ENCODE peak calls at places on chromosomes 7 and 10, in ten cellular contexts. One of them, this sample, is unnamed. For H3K4me1, the result is how much of the 10 kb centered on the place peaks cover.

GRCh38 chr7:142303650-142304049 is 45.8 kb upstream of the PRSS58 start:
- DNase-seq in endodermal cell: peak
- DNase-seq in GM23248: peak
- DNase-seq in heart right ventricle: no peak
- DNase-seq in heart left ventricle: no peak
- DNase-seq in CD8-positive, alpha-beta T cell: no peak
- DNase-seq in psoas muscle: no peak
- DNase-seq in colonic mucosa: no peak
- DNase-seq in hepatocyte: peak
- DNase-seq in naive thymus-derived CD4-positive, alpha-beta T cell: no peak
- DNase-seq in this sample: no peak

GRCh38 chr10:129741978-129742741 is 221.9 kb downstream of the EBF3 start:
- DNase-seq in endodermal cell: no peak
- DNase-seq in GM23248: no peak
- DNase-seq in heart right ventricle: no peak
- DNase-seq in heart left ventricle: no peak
- DNase-seq in CD8-positive, alpha-beta T cell: no peak
- DNase-seq in psoas muscle: no peak
- DNase-seq in colonic mucosa: peak
- DNase-seq in hepatocyte: no peak
- DNase-seq in naive thymus-derived CD4-positive, alpha-beta T cell: no peak
- DNase-seq in this sample: no peak

GRCh38 chr7:51138121-51139085 is 178.2 kb downstream of the COBL start:
- DNase-seq in endodermal cell: peak
- DNase-seq in GM23248: no peak
- DNase-seq in heart right ventricle: no peak
- DNase-seq in heart left ventricle: no peak
- DNase-seq in CD8-positive, alpha-beta T cell: no peak
- DNase-seq in psoas muscle: no peak
- DNase-seq in colonic mucosa: no peak
- DNase-seq in hepatocyte: no peak
- DNase-seq in naive thymus-derived CD4-positive, alpha-beta T cell: no peak
- DNase-seq in this sample: no peak

GRCh38 chr10:86658261-86658741 is 4.0 kb downstream of the OPN4 start:
- DNase-seq in endodermal cell: peak
- DNase-seq in GM23248: no peak
- DNase-seq in heart right ventricle: no peak
- DNase-seq in heart left ventricle: peak
- DNase-seq in CD8-positive, alpha-beta T cell: no peak
- DNase-seq in psoas muscle: peak
- DNase-seq in colonic mucosa: no peak
- DNase-seq in hepatocyte: no peak
- DNase-seq in naive thymus-derived CD4-positive, alpha-beta T cell: no peak
- DNase-seq in this sample: no peak

GRCh38 chr10:21217748-21218367 is 307.6 kb downstream of the SKIDA1 start:
- DNase-seq in endodermal cell: peak
- DNase-seq in GM23248: no peak
- DNase-seq in heart right ventricle: no peak
- DNase-seq in heart left ventricle: no peak
- DNase-seq in CD8-positive, alpha-beta T cell: no peak
- DNase-seq in psoas muscle: no peak
- DNase-seq in colonic mucosa: no peak
- DNase-seq in hepatocyte: no peak
- DNase-seq in naive thymus-derived CD4-positive, alpha-beta T cell: no peak
- DNase-seq in this sample: no peak

GRCh38 chr7:35725280-35725680 is 30.3 kb upstream of the HERPUD2 start:
- DNase-seq in endodermal cell: no peak
- DNase-seq in GM23248: no peak
- DNase-seq in heart right ventricle: no peak
- DNase-seq in heart left ventricle: peak
- DNase-seq in CD8-positive, alpha-beta T cell: peak
- DNase-seq in psoas muscle: no peak
- DNase-seq in colonic mucosa: no peak
- DNase-seq in hepatocyte: no peak
- DNase-seq in naive thymus-derived CD4-positive, alpha-beta T cell: no peak
- DNase-seq in this sample: no peak

GRCh38 chr7:25083201-25083600 is 41.9 kb downstream of the CYCS start:
- DNase-seq in endodermal cell: no peak
- DNase-seq in GM23248: no peak
- DNase-seq in heart right ventricle: no peak
- DNase-seq in heart left ventricle: no peak
- DNase-seq in CD8-positive, alpha-beta T cell: no peak
- DNase-seq in psoas muscle: no peak
- DNase-seq in colonic mucosa: no peak
- DNase-seq in hepatocyte: no peak
- DNase-seq in naive thymus-derived CD4-positive, alpha-beta T cell: no peak
- DNase-seq in this sample: no peak

GRCh38 chr10:124003070-124003419 is 90.4 kb downstream of the CHST15 start:
- DNase-seq in endodermal cell: no peak
- DNase-seq in GM23248: no peak
- DNase-seq in heart right ventricle: no peak
- DNase-seq in heart left ventricle: no peak
- DNase-seq in CD8-positive, alpha-beta T cell: no peak
- DNase-seq in psoas muscle: no peak
- DNase-seq in colonic mucosa: peak
- DNase-seq in hepatocyte: no peak
- DNase-seq in naive thymus-derived CD4-positive, alpha-beta T cell: no peak
- DNase-seq in this sample: no peak

GRCh38 chr7:94094298-94094697 is 90.1 kb upstream of the BET1 start:
- DNase-seq in endodermal cell: no peak
- DNase-seq in GM23248: no peak
- DNase-seq in heart right ventricle: no peak
- DNase-seq in heart left ventricle: no peak
- DNase-seq in CD8-positive, alpha-beta T cell: no peak
- DNase-seq in psoas muscle: no peak
- DNase-seq in colonic mucosa: no peak
- DNase-seq in hepatocyte: no peak
- DNase-seq in naive thymus-derived CD4-positive, alpha-beta T cell: no peak
- DNase-seq in this sample: no peak

GRCh38 chr7:129702761-129703338 is 91.3 kb downstream of the NRF1 start:
- DNase-seq in endodermal cell: no peak
- DNase-seq in GM23248: no peak
- DNase-seq in heart right ventricle: no peak
- DNase-seq in heart left ventricle: no peak
- DNase-seq in CD8-positive, alpha-beta T cell: no peak
- DNase-seq in psoas muscle: no peak
- DNase-seq in colonic mucosa: no peak
- DNase-seq in hepatocyte: no peak
- DNase-seq in naive thymus-derived CD4-positive, alpha-beta T cell: no peak
- DNase-seq in this sample: no peak

DNA sequence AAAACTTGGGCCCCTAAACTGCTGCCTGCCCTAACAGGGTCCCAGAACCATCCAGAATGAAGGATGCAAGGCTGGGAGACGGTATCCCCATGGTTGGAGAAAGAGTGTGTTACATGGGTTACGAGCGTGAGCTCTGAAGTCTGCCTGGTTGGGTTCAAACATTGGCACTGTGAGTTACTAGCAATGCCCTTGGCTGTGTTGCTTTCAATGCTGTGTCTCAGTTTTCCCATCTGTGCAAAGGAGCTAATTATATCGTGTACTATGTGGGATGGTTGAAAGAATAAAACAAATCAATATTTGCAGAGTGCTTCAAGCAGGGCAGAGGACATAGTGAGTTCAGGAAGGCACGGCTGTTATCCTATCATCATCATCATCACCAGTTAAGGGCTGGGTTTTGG is 114.7 kb downstream of the ZMIZ1 start:
- DNase-seq in endodermal cell: no peak
- DNase-seq in GM23248: no peak
- DNase-seq in heart right ventricle: no peak
- DNase-seq in heart left ventricle: no peak
- DNase-seq in CD8-positive, alpha-beta T cell: no peak
- DNase-seq in psoas muscle: no peak
- DNase-seq in colonic mucosa: no peak
- DNase-seq in hepatocyte: no peak
- DNase-seq in naive thymus-derived CD4-positive, alpha-beta T cell: no peak
- DNase-seq in this sample: no peak
- H3K4me1 ChIP-seq in endodermal cell: under half
- H3K4me1 ChIP-seq in GM23248: under half
- H3K4me1 ChIP-seq in heart right ventricle: half or more
- H3K4me1 ChIP-seq in heart left ventricle: half or more
- H3K4me1 ChIP-seq in CD8-positive, alpha-beta T cell: under half
- H3K4me1 ChIP-seq in psoas muscle: under half
- H3K4me1 ChIP-seq in colonic mucosa: under half
- H3K4me1 ChIP-seq in hepatocyte: half or more
- H3K4me1 ChIP-seq in naive thymus-derived CD4-positive, alpha-beta T cell: under half
- H3K4me1 ChIP-seq in this sample: half or more

GRCh38 chr10:69807696-69808095 is 6.0 kb downstream of the COL13A1 start:
- DNase-seq in endodermal cell: no peak
- DNase-seq in GM23248: peak
- DNase-seq in heart right ventricle: no peak
- DNase-seq in heart left ventricle: no peak
- DNase-seq in CD8-positive, alpha-beta T cell: no peak
- DNase-seq in psoas muscle: no peak
- DNase-seq in colonic mucosa: no peak
- DNase-seq in hepatocyte: no peak
- DNase-seq in naive thymus-derived CD4-positive, alpha-beta T cell: no peak
- DNase-seq in this sample: no peak
- H3K27ac ChIP-seq in endodermal cell: no peak
- H3K27ac ChIP-seq in GM23248: no peak
- H3K27ac ChIP-seq in heart right ventricle: no peak
- H3K27ac ChIP-seq in heart left ventricle: no peak
- H3K27ac ChIP-seq in CD8-positive, alpha-beta T cell: no peak
- H3K27ac ChIP-seq in psoas muscle: no peak
- H3K27ac ChIP-seq in colonic mucosa: no peak
- H3K27ac ChIP-seq in hepatocyte: no peak
- H3K27ac ChIP-seq in naive thymus-derived CD4-positive, alpha-beta T cell: no peak
- H3K27ac ChIP-seq in this sample: no peak

GRCh38 chr10:102775973-102776669 is 32.4 kb downstream of the WBP1L start:
- DNase-seq in endodermal cell: peak
- DNase-seq in GM23248: peak
- DNase-seq in heart right ventricle: peak
- DNase-seq in heart left ventricle: peak
- DNase-seq in CD8-positive, alpha-beta T cell: peak
- DNase-seq in psoas muscle: peak
- DNase-seq in colonic mucosa: peak
- DNase-seq in hepatocyte: peak
- DNase-seq in naive thymus-derived CD4-positive, alpha-beta T cell: no peak
- DNase-seq in this sample: no peak

GRCh38 chr10:102776779-102777417 is 33.1 kb downstream of the WBP1L start:
- DNase-seq in endodermal cell: peak
- DNase-seq in GM23248: peak
- DNase-seq in heart right ventricle: peak
- DNase-seq in heart left ventricle: peak
- DNase-seq in CD8-positive, alpha-beta T cell: peak
- DNase-seq in psoas muscle: peak
- DNase-seq in colonic mucosa: peak
- DNase-seq in hepatocyte: peak
- DNase-seq in naive thymus-derived CD4-positive, alpha-beta T cell: no peak
- DNase-seq in this sample: no peak

GRCh38 chr10:102773320-102773719 is 29.6 kb downstream of the WBP1L start:
- DNase-seq in endodermal cell: no peak
- DNase-seq in GM23248: peak
- DNase-seq in heart right ventricle: no peak
- DNase-seq in heart left ventricle: no peak
- DNase-seq in CD8-positive, alpha-beta T cell: no peak
- DNase-seq in psoas muscle: no peak
- DNase-seq in colonic mucosa: no peak
- DNase-seq in hepatocyte: no peak
- DNase-seq in naive thymus-derived CD4-positive, alpha-beta T cell: no peak
- DNase-seq in this sample: no peak

GRCh38 chr10:102775201-102775972 is 31.6 kb downstream of the WBP1L start:
- DNase-seq in endodermal cell: no peak
- DNase-seq in GM23248: no peak
- DNase-seq in heart right ventricle: peak
- DNase-seq in heart left ventricle: peak
- DNase-seq in CD8-positive, alpha-beta T cell: no peak
- DNase-seq in psoas muscle: peak
- DNase-seq in colonic mucosa: no peak
- DNase-seq in hepatocyte: peak
- DNase-seq in naive thymus-derived CD4-positive, alpha-beta T cell: no peak
- DNase-seq in this sample: no peak

GRCh38 chr10:102773986-102774385 is 30.2 kb downstream of the WBP1L start:
- DNase-seq in endodermal cell: no peak
- DNase-seq in GM23248: peak
- DNase-seq in heart right ventricle: peak
- DNase-seq in heart left ventricle: no peak
- DNase-seq in CD8-positive, alpha-beta T cell: peak
- DNase-seq in psoas muscle: no peak
- DNase-seq in colonic mucosa: no peak
- DNase-seq in hepatocyte: no peak
- DNase-seq in naive thymus-derived CD4-positive, alpha-beta T cell: no peak
- DNase-seq in this sample: no peak
- H3K4me1 ChIP-seq in endodermal cell: under half
- H3K4me1 ChIP-seq in GM23248: under half
- H3K4me1 ChIP-seq in heart right ventricle: under half
- H3K4me1 ChIP-seq in heart left ventricle: half or more
- H3K4me1 ChIP-seq in CD8-positive, alpha-beta T cell: under half
- H3K4me1 ChIP-seq in psoas muscle: half or more
- H3K4me1 ChIP-seq in colonic mucosa: under half
- H3K4me1 ChIP-seq in hepatocyte: half or more
- H3K4me1 ChIP-seq in naive thymus-derived CD4-positive, alpha-beta T cell: under half
- H3K4me1 ChIP-seq in this sample: under half

DNA sequence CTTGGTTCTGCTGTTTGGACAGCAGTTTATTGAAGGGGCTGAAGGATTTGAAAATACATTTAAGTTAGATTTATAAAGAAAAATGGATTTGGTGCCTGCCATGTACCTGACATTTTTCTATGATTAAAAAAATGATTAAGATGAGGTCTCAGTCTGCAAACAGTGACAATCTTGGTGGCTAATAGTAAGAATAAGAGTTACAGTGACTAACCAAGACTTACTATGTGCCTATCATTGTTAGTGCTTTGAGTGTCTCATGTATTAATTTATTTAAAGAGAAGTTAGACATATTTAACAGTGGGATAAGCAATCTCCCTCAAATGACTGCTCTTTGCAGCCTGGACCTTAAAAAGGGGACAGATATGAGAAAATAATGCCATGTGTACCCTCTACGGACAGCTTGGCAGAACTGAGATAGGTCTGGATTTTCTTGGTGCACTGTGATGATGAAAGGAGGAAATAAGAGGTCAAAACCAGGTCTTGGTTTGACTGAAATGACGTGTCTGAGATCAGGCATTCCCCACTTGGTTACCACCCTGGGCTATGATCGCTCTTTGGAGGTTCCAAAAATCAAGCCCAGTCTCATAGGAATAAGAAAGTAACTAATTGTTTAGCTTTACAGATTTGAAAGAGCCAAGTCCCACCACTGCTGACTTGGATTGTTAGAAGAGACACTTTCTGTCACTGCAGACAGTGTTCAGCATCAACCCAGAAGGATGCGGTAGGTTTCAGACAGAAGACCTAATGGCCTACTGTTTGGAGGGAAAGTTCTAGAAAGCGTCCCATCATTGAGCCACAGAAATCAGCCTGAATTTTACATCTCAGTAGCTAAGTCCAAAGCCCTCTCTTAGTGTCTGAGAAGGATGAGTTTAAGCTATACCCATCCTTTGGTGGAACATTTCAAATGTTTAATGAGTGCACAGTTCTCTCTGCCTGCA is 2.1 kb downstream of the CASP7 start:
- DNase-seq in endodermal cell: no peak
- DNase-seq in GM23248: peak
- DNase-seq in heart right ventricle: no peak
- DNase-seq in heart left ventricle: no peak
- DNase-seq in CD8-positive, alpha-beta T cell: no peak
- DNase-seq in psoas muscle: no peak
- DNase-seq in colonic mucosa: no peak
- DNase-seq in hepatocyte: no peak
- DNase-seq in naive thymus-derived CD4-positive, alpha-beta T cell: no peak
- DNase-seq in this sample: no peak
- H3K27ac ChIP-seq in endodermal cell: no peak
- H3K27ac ChIP-seq in GM23248: no peak
- H3K27ac ChIP-seq in heart right ventricle: peak
- H3K27ac ChIP-seq in heart left ventricle: peak
- H3K27ac ChIP-seq in CD8-positive, alpha-beta T cell: no peak
- H3K27ac ChIP-seq in psoas muscle: no peak
- H3K27ac ChIP-seq in colonic mucosa: peak
- H3K27ac ChIP-seq in hepatocyte: no peak
- H3K27ac ChIP-seq in naive thymus-derived CD4-positive, alpha-beta T cell: no peak
- H3K27ac ChIP-seq in this sample: no peak

This sample was measured in pancreas.